ENCODE peak calls at places on chromosomes 11 and 22, in four cellular contexts. F is cardiac muscle cell, C is activated B cell treated with CpG ODN at 0.5 μM for 24 hours, W is astrocyte of the spinal cord. J is an unnamed sample.

GRCh38 chr22:19518568-19519030 is 5.6 kb downstream of the CLDN5 start:
- DNase-seq in W (no peak), C (no peak), F (no peak), J (no peak)

GRCh38 chr22:18023509-18024275 is 669 bp downstream of the MICAL3 start:
- DNase-seq in W (peak; percentile 79), F (peak; percentile 86), C (peak; percentile 50), J (peak; percentile 84)

GRCh38 chr11:134207538-134208239 is 16.1 kb downstream of the NCAPD3 start:
- DNase-seq in C (peak; percentile 40), W (no peak), F (peak; percentile 42), J (peak; percentile 25)

GRCh38 chr22:40533712-40534378 is 102.7 kb downstream of the MRTFA start:
- DNase-seq in W (peak; percentile 79), C (no peak), F (peak; percentile 42), J (peak; percentile 91)

GRCh38 chr11:66314561-66315497 is 2.0 kb downstream of the CD248 start:
- DNase-seq in W (no peak), F (no peak), C (no peak), J (peak; percentile 37)

GRCh38 chr11:83835423-83835822 is 549.3 kb upstream of the CCDC90B start:
- DNase-seq in C (no peak), F (no peak), W (peak; percentile 24), J (no peak)

GRCh38 chr22:31579835-31580242 is 82.2 kb downstream of the PISD start:
- DNase-seq in C (no peak), F (no peak), W (peak; percentile 49), J (no peak)

GRCh38 chr11:93740802-93741093 is 547 bp downstream of the TAF1D start:
- DNase-seq in W (peak; percentile 64), C (no peak), F (peak; percentile 67), J (peak; percentile 73)

GRCh38 chr22:27046126-27046525 is 388.7 kb downstream of the MIAT start:
- DNase-seq in F (no peak), W (no peak), C (no peak), J (no peak)

GRCh38 chr22:50046019-50046415 is 12.1 kb downstream of the TTLL8 start:
- DNase-seq in F (no peak), C (no peak), W (no peak), J (no peak)

GRCh38 chr22:45314789-45315188 is 5.1 kb downstream of the FAM118A start:
- DNase-seq in W (no peak), C (no peak), F (no peak), J (no peak)

GRCh38 chr11:10727259-10727851 is 23.7 kb upstream of the CTR9 start:
- DNase-seq in W (peak; percentile 75), C (no peak), F (no peak), J (peak; percentile 94)

GRCh38 chr11:122642472-122642922 is 13.0 kb upstream of the UBASH3B start:
- DNase-seq in W (peak; percentile 84), C (no peak), F (peak; percentile 15), J (peak; percentile 65)

GRCh38 chr11:61657566-61657965 is 22.6 kb upstream of the DAGLA start:
- DNase-seq in C (no peak), F (no peak), W (no peak), J (no peak)

GRCh38 chr11:28899706-28900105 is 791.5 kb downstream of the METTL15 start:
- DNase-seq in C (no peak), W (no peak), F (no peak), J (no peak)

GRCh38 chr22:45831394-45831793 is 145.6 kb downstream of the WNT7B start:
- DNase-seq in C (no peak), W (peak; percentile 41), F (no peak), J (peak; percentile 31)

GRCh38 chr22:38305481-38306448 is 11.5 kb downstream of the CSNK1E start:
- DNase-seq in W (peak; percentile 33), C (peak; percentile 44), F (no peak), J (peak; percentile 62)

GRCh38 chr11:116244425-116244824 is 528.4 kb downstream of the BUD13 start:
- DNase-seq in W (no peak), F (no peak), C (no peak), J (no peak)

GRCh38 chr11:121928597-121929580 is 187.1 kb downstream of the BLID start:
- DNase-seq in W (no peak), C (no peak), F (peak; percentile 46), J (no peak)

GRCh38 chr22:37303821-37304274 is 21.5 kb downstream of the CYTH4 start:
- DNase-seq in F (no peak), W (peak; percentile 88), C (no peak), J (peak; percentile 89)

GRCh38 chr11:2316169-2316962 is 14.6 kb downstream of the TSPAN32 start:
- DNase-seq in F (no peak), C (no peak), W (no peak), J (no peak)

GRCh38 chr11:59931688-59932087 is 6.5 kb upstream of the OOSP1 start:
- DNase-seq in F (no peak), W (no peak), C (no peak), J (no peak)

GRCh38 chr22:46262449-46263207 is 515 bp downstream of the PKDREJ start:
- DNase-seq in C (no peak), W (peak; percentile 40), F (peak; percentile 19), J (peak; percentile 52)

GRCh38 chr11:35246725-35247124 is 107.8 kb downstream of the CD44 start:
- DNase-seq in F (peak; percentile 75), C (no peak), W (no peak), J (peak; percentile 77)

GRCh38 chr22:28029962-28030361 is 110.9 kb upstream of the PITPNB start:
- DNase-seq in F (no peak), C (no peak), W (no peak), J (no peak)

GRCh38 chr11:132943737-132944556 is 588.4 kb downstream of the OPCML start:
- DNase-seq in C (no peak), W (no peak), F (peak; percentile 43), J (no peak)

GRCh38 chr22:47112566-47112965 is 350.1 kb downstream of the TBC1D22A start:
- DNase-seq in C (no peak), W (no peak), F (no peak), J (no peak)

GRCh38 chr11:21896216-21896615 is 296.7 kb upstream of the ANO5 start:
- DNase-seq in C (no peak), W (no peak), F (no peak), J (no peak)

GRCh38 chr11:73246303-73246702 is 25.8 kb upstream of the P2RY6 start:
- DNase-seq in W (no peak), C (no peak), F (no peak), J (no peak)

GRCh38 chr11:70796601-70797000 is 398.3 kb downstream of the CTTN start:
- DNase-seq in C (no peak), F (no peak), W (no peak), J (no peak)

GRCh38 chr11:111532365-111532709 is 8.2 kb upstream of the LAYN start:
- DNase-seq in F (no peak), W (no peak), C (no peak), J (no peak)

GRCh38 chr22:23857606-23858483 is at the start of gene SLC2A11:
- DNase-seq in C (peak; percentile 90), F (peak; percentile 100), W (peak; percentile 96), J (peak; percentile 97)

GRCh38 chr11:121810291-121810690 is 305.7 kb downstream of the BLID start:
- DNase-seq in C (no peak), W (peak; percentile 60), F (no peak), J (peak; percentile 39)

DNA sequence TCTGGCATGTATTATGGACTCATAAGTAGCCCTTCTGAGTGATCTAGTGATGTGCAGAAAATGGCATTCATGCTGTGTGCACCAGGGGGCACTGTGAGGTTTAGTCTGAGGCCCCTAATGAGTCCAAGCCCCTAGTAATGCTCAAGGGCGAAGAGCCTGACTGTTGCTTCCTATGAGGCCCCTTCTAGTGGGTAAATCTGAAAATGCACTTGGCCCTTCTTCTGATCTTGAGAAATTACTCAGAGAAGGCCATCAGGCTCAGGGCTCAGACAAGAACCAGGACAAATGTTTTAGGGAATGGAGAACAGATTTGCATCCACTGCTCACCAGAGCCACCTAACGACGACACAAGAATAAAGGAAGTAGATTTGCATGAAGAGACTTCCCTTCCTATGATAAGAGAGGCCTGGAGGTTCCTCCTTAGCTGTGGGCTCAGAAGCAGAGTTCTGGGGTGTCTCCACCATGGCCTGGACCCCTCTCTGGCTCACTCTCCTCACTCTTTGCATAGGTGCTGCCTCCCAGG is 75.8 kb downstream of the GGTLC2 start:
- DNase-seq in F (no peak), C (peak; percentile 41), W (peak; percentile 36), J (peak; percentile 48)
- TF ChIP-seq CTCF in F (peak; percentile 79), C (no peak), W (peak; percentile 41), J (peak; percentile 71)

GRCh38 chr22:39530692-39531331 is 1.7 kb downstream of the RPS19BP1 start:
- DNase-seq in C (no peak), W (peak; percentile 36), F (peak; percentile 44), J (peak; percentile 47)
- TF ChIP-seq CTCF in C (no peak), W (peak; percentile 28), F (peak; percentile 36), J (peak; percentile 36)

GRCh38 chr11:131918663-131919062 is 548.2 kb downstream of the NTM start:
- DNase-seq in C (no peak), F (no peak), W (no peak), J (no peak)
- TF ChIP-seq CTCF in C (no peak), F (no peak), W (no peak), J (no peak)

DNA sequence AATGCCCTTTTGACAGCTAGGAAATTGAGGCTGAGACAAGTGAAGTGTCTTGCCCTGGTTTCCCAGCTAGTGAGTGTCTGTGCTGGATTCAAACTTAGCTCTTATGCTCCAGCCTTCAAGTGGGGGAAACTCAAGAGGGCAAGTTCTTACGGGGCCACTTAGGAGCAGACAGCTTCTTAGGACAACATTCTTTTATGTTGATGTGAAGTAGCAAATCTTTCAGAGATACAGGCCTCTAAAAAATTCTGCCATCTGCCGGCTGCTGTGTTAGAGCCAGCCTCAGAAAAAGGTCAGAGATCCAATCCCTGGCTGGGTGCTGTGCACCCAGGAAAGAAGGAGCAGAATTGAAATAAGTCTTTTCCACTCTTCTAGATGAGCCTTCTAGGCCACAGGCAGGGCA is 26.6 kb downstream of the TIMP3 start:
- DNase-seq in W (no peak), F (peak; percentile 70), C (no peak), J (no peak)
- TF ChIP-seq CTCF in W (peak; percentile 27), F (peak; percentile 40), C (no peak), J (peak; percentile 38)